ENCODE peak calls at places on chromosomes 4 and X, in seven cellular contexts. Z is cardiac muscle cell; W is IMR-90; A is astrocyte; S is effector memory CD4-positive, alpha-beta T cell; N is fibroblast of lung; M is left lung. F is an unnamed sample. For H3K4me1, the result is how much of the 10 kb centered on the place peaks cover.

GRCh38 chrX:49838374-49838773 is 9.3 kb downstream of the PAGE4 start:
- DNase-seq in Z (peak), W (peak), A (peak), S (no peak), N (peak), M (no peak), F (peak)

GRCh38 chr4:8117278-8117682 is 41.3 kb downstream of the ABLIM2 start:
- DNase-seq in Z (peak), W (peak), A (no peak), S (no peak), N (peak), M (no peak), F (peak)

GRCh38 chrX:47513697-47514085 is 30.7 kb upstream of the ZNF41 start:
- DNase-seq in Z (no peak), W (no peak), A (no peak), S (no peak), N (no peak), M (no peak), F (no peak)

GRCh38 chr4:7397206-7398103 is 37.3 kb downstream of the PSAPL1 start:
- DNase-seq in Z (no peak), W (peak), A (peak), S (no peak), N (no peak), M (peak), F (no peak)

GRCh38 chr4:7382634-7383014 is 52.1 kb downstream of the PSAPL1 start:
- DNase-seq in Z (no peak), W (no peak), A (no peak), S (no peak), N (no peak), M (peak), F (no peak)

GRCh38 chr4:176753049-176753448 is 39.7 kb downstream of the VEGFC start:
- DNase-seq in Z (peak), W (peak), A (peak), S (no peak), N (peak), M (no peak), F (no peak)

GRCh38 chrX:154459843-154460242 is 1.8 kb downstream of the PLXNA3 start:
- DNase-seq in Z (no peak), W (no peak), A (no peak), S (no peak), N (no peak), M (no peak), F (no peak)

GRCh38 chrX:35726176-35726575 is 72.0 kb upstream of the MAGEB16 start:
- DNase-seq in Z (peak), W (peak), A (no peak), S (no peak), N (peak), M (no peak), F (no peak)

GRCh38 chrX:37785569-37785968 is 5.7 kb downstream of the CYBB start:
- DNase-seq in Z (no peak), W (no peak), A (no peak), S (no peak), N (no peak), M (no peak), F (no peak)

GRCh38 chrX:2501246-2502102 is 698 bp upstream of the DHRSX start:
- DNase-seq in Z (no peak), W (no peak), A (no peak), S (no peak), N (no peak), M (peak), F (no peak)

GRCh38 chrX:33434256-33435092 is 223.1 kb upstream of the DMD start:
- DNase-seq in Z (peak), W (peak), A (peak), S (no peak), N (peak), M (no peak), F (peak)

GRCh38 chr4:73250642-73251041 is 8.0 kb downstream of the ANKRD17 start:
- DNase-seq in Z (no peak), W (no peak), A (no peak), S (no peak), N (no peak), M (no peak), F (no peak)
- H3K4me1 ChIP-seq in Z (under half), W (under half), A (under half), S (under half), N (under half), M (under half), F (under half)

DNA sequence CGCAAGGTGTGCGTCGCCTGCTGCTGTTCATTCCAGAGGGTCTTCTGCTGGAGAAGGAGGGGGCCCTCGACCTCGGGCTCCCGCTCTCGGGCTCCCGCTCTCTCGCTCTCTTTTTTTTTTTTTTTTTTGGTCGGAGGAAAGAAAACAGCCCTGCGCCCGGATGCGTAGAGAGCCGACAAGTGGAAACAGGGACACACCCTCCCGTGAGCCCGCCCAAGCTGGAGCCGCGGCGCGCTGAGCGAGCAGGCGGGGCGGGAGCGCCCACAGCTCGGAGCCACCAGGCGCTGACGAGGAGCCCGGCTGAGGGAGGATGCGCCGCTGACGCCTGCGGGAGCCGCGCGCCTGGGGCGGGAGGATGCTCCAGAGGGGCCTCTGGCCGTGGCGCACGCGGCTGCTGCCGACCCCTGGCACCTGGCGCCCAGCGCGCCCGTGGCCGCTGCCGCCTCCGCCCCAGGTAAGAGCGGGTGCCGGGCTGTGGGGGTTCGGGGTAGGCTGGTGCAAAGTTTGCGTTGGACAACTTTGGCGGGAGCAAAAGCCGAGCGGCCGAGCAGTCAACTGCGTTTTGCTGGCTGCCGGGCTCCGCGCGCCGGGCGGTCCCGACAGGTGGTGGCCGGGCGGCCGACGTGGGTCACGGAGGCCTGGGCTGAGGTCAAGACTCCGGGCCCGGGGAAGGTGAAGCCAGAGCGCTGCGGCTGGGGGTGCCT is at the start of gene MCUB:
- DNase-seq in Z (peak), W (peak), A (peak), S (peak), N (peak), M (peak), F (peak)
- H3K27ac ChIP-seq in Z (no peak), W (peak), A (peak), S (peak), N (peak), M (peak), F (peak)

DNA sequence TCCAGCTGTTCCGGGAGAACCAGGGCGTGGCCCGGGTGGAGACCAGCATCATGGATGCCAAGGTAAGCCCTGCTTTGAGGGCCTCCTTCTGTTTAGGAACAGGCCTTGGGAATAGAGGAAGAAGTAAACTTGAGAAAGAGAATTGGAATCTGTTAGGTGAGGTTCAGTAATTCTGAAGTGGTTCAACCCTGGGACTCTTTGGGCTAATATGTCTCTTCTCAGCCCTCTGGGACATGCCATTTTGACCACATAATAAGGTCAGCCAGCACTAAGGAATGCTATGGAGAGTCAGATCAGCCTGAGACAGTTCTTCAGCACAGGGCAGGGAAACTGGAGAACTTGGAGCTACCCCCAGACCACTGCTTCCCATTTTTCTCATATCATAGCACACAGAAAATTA is 63.3 kb upstream of the PRPS1 start:
- DNase-seq in Z (no peak), W (no peak), A (peak), S (no peak), N (no peak), M (no peak), F (peak)
- H3K4me1 ChIP-seq in Z (under half), W (under half), A (under half), S (under half), N (under half), M (under half), F (under half)

DNA sequence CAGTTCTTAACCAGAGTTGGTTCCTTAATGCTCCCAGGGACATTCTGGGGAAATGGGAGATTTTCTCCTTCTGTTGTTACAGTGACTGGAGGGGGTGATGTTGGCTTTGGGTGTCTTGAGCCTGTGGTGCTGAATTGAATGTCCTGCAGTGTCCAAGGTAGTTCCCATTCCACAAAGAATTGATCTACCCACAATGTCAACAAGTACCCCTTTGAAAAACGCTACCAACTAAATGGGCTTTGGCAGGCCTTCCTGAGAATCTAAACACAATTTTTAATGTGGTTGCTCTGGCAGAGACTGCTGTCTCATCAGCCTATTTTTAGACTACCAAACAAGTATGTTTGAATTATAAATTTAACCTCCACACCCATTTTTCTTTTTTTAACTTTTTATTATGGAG is 69.4 kb downstream of the CCKAR start:
- DNase-seq in Z (no peak), W (peak), A (peak), S (no peak), N (peak), M (no peak), F (no peak)
- H3K27ac ChIP-seq in Z (no peak), W (peak), A (peak), S (no peak), N (peak), M (no peak), F (no peak)

GRCh38 chr4:184814686-184815045 is 11.1 kb downstream of the ACSL1 start:
- DNase-seq in Z (no peak), W (no peak), A (peak), S (no peak), N (no peak), M (no peak), F (no peak)
- H3K4me1 ChIP-seq in Z (half or more), W (under half), A (under half), S (under half), N (under half), M (under half), F (under half)

DNA sequence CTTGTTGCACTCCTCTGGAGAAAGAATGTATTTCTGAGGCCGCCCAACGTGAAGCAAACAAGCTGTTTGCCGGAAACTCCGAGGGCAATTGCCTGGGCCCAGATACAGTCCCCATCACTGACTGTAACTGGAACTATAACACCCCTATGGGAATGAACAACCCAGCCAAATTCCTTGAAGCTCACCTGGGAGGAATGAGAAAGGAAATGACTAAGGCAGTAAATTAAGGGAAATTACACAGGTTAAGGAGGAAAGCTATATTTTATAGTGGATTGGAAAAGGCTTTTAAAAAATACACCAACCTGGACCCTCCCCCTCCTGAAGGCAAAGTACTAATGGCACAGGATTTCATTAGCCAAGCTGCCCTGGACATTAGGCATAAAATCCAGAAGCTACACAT is 11.7 kb upstream of the HERC5 start:
- DNase-seq in Z (no peak), W (no peak), A (no peak), S (no peak), N (no peak), M (no peak), F (no peak)
- H3K27ac ChIP-seq in Z (no peak), W (no peak), A (no peak), S (no peak), N (no peak), M (no peak), F (no peak)

DNA sequence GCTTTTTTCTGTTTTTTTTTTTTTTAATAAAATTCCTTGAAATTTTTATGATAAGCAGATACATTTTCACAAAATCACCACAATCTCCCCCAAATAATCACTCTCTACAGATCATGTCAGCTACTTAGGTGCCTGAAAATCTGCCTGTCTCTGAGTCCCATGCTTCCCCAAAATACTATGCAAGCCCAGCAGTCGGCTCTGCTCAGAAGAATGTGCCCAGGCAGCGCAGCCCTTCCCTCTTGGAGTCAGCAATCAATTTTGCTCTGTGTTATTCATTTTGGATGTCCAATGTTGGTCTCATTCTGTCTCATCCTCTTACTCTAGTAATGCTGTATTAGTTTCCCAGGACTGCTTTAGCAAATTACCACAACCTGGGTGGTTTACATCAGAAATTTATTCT is 24.9 kb upstream of the C1QTNF7 start:
- DNase-seq in Z (no peak), W (no peak), A (no peak), S (no peak), N (no peak), M (no peak), F (no peak)
- H3K4me1 ChIP-seq in Z (under half), W (under half), A (under half), S (under half), N (under half), M (under half), F (under half)

F was measured in thyroid gland.